ENCODE peak calls at places on chromosomes 4 and X, in five cellular contexts. One of them, this sample, is unnamed.

GRCh38 chr4:40057540-40058091 is 966 bp downstream of the N4BP2 start:
- DNase-seq in heart left ventricle: peak; percentile 78
- DNase-seq in stromal cell of bone marrow: peak; percentile 96
- DNase-seq in memory B cell: peak; percentile 54
- DNase-seq in activated CD4-positive, alpha-beta T cell treated with anti-CD3 and anti-CD28 coated beads, Interleukin-2, amount 50 U/mL, for 1 hour: peak; percentile 53
- DNase-seq in this sample: peak; percentile 95

GRCh38 chr4:12446237-12446636 is 1017.5 kb upstream of the HS3ST1 start:
- DNase-seq in heart left ventricle: no peak
- DNase-seq in stromal cell of bone marrow: no peak
- DNase-seq in memory B cell: no peak
- DNase-seq in activated CD4-positive, alpha-beta T cell treated with anti-CD3 and anti-CD28 coated beads, Interleukin-2, amount 50 U/mL, for 1 hour: no peak
- DNase-seq in this sample: no peak

GRCh38 chrX:346034-346813 is 27.6 kb upstream of the GTPBP6 start:
- DNase-seq in heart left ventricle: no peak
- DNase-seq in stromal cell of bone marrow: no peak
- DNase-seq in memory B cell: no peak
- DNase-seq in activated CD4-positive, alpha-beta T cell treated with anti-CD3 and anti-CD28 coated beads, Interleukin-2, amount 50 U/mL, for 1 hour: no peak
- DNase-seq in this sample: no peak

GRCh38 chr4:40205259-40206198 is 8.7 kb downstream of the RHOH start:
- DNase-seq in heart left ventricle: no peak
- DNase-seq in stromal cell of bone marrow: no peak
- DNase-seq in memory B cell: no peak
- DNase-seq in activated CD4-positive, alpha-beta T cell treated with anti-CD3 and anti-CD28 coated beads, Interleukin-2, amount 50 U/mL, for 1 hour: no peak
- DNase-seq in this sample: no peak

GRCh38 chr4:187606581-187606980 is 389.0 kb upstream of the ZFP42 start:
- DNase-seq in heart left ventricle: no peak
- DNase-seq in stromal cell of bone marrow: peak; percentile 38
- DNase-seq in memory B cell: no peak
- DNase-seq in activated CD4-positive, alpha-beta T cell treated with anti-CD3 and anti-CD28 coated beads, Interleukin-2, amount 50 U/mL, for 1 hour: no peak
- DNase-seq in this sample: peak; percentile 60

GRCh38 chr4:17787315-17787714 is 5.9 kb upstream of the FAM184B start:
- DNase-seq in heart left ventricle: no peak
- DNase-seq in stromal cell of bone marrow: no peak
- DNase-seq in memory B cell: no peak
- DNase-seq in activated CD4-positive, alpha-beta T cell treated with anti-CD3 and anti-CD28 coated beads, Interleukin-2, amount 50 U/mL, for 1 hour: no peak
- DNase-seq in this sample: no peak

GRCh38 chrX:11908371-11908770 is 150.3 kb downstream of the MSL3 start:
- DNase-seq in heart left ventricle: no peak
- DNase-seq in stromal cell of bone marrow: no peak
- DNase-seq in memory B cell: no peak
- DNase-seq in activated CD4-positive, alpha-beta T cell treated with anti-CD3 and anti-CD28 coated beads, Interleukin-2, amount 50 U/mL, for 1 hour: no peak
- DNase-seq in this sample: no peak

GRCh38 chr4:45985038-45985437 is 138.8 kb downstream of the GABRG1 start:
- DNase-seq in heart left ventricle: no peak
- DNase-seq in stromal cell of bone marrow: no peak
- DNase-seq in memory B cell: no peak
- DNase-seq in activated CD4-positive, alpha-beta T cell treated with anti-CD3 and anti-CD28 coated beads, Interleukin-2, amount 50 U/mL, for 1 hour: no peak
- DNase-seq in this sample: no peak

GRCh38 chrX:115531818-115532403 is 29.1 kb upstream of the PLS3 start:
- DNase-seq in heart left ventricle: no peak
- DNase-seq in stromal cell of bone marrow: peak; percentile 57
- DNase-seq in memory B cell: no peak
- DNase-seq in activated CD4-positive, alpha-beta T cell treated with anti-CD3 and anti-CD28 coated beads, Interleukin-2, amount 50 U/mL, for 1 hour: no peak
- DNase-seq in this sample: peak; percentile 21

GRCh38 chrX:148135738-148136137 is 154.6 kb downstream of the FMR1NB start:
- DNase-seq in heart left ventricle: no peak
- DNase-seq in stromal cell of bone marrow: peak; percentile 26
- DNase-seq in memory B cell: no peak
- DNase-seq in activated CD4-positive, alpha-beta T cell treated with anti-CD3 and anti-CD28 coated beads, Interleukin-2, amount 50 U/mL, for 1 hour: no peak
- DNase-seq in this sample: peak; percentile 5

GRCh38 chr4:1533501-1534064 is 127.3 kb upstream of the NKX1-1 start:
- DNase-seq in heart left ventricle: no peak
- DNase-seq in stromal cell of bone marrow: no peak
- DNase-seq in memory B cell: no peak
- DNase-seq in activated CD4-positive, alpha-beta T cell treated with anti-CD3 and anti-CD28 coated beads, Interleukin-2, amount 50 U/mL, for 1 hour: no peak
- DNase-seq in this sample: no peak

GRCh38 chr4:102807345-102807744 is 20.0 kb downstream of the UBE2D3 start:
- DNase-seq in heart left ventricle: no peak
- DNase-seq in stromal cell of bone marrow: no peak
- DNase-seq in memory B cell: no peak
- DNase-seq in activated CD4-positive, alpha-beta T cell treated with anti-CD3 and anti-CD28 coated beads, Interleukin-2, amount 50 U/mL, for 1 hour: no peak
- DNase-seq in this sample: no peak

GRCh38 chr4:52877694-52878093 is 15.6 kb downstream of the RASL11B start:
- DNase-seq in heart left ventricle: no peak
- DNase-seq in stromal cell of bone marrow: no peak
- DNase-seq in memory B cell: no peak
- DNase-seq in activated CD4-positive, alpha-beta T cell treated with anti-CD3 and anti-CD28 coated beads, Interleukin-2, amount 50 U/mL, for 1 hour: no peak
- DNase-seq in this sample: no peak

GRCh38 chr4:16217300-16218051 is 8.8 kb downstream of the TAPT1 start:
- DNase-seq in heart left ventricle: no peak
- DNase-seq in stromal cell of bone marrow: no peak
- DNase-seq in memory B cell: no peak
- DNase-seq in activated CD4-positive, alpha-beta T cell treated with anti-CD3 and anti-CD28 coated beads, Interleukin-2, amount 50 U/mL, for 1 hour: no peak
- DNase-seq in this sample: no peak

GRCh38 chr4:40916880-40917279 is 167.1 kb downstream of the NSUN7 start:
- DNase-seq in heart left ventricle: no peak
- DNase-seq in stromal cell of bone marrow: no peak
- DNase-seq in memory B cell: no peak
- DNase-seq in activated CD4-positive, alpha-beta T cell treated with anti-CD3 and anti-CD28 coated beads, Interleukin-2, amount 50 U/mL, for 1 hour: no peak
- DNase-seq in this sample: no peak

GRCh38 chrX:119625843-119626242 is 19.6 kb upstream of the NKRF start:
- DNase-seq in heart left ventricle: no peak
- DNase-seq in stromal cell of bone marrow: no peak
- DNase-seq in memory B cell: no peak
- DNase-seq in activated CD4-positive, alpha-beta T cell treated with anti-CD3 and anti-CD28 coated beads, Interleukin-2, amount 50 U/mL, for 1 hour: no peak
- DNase-seq in this sample: no peak

GRCh38 chr4:168560184-168560834 is 63.5 kb downstream of the PALLD start:
- DNase-seq in heart left ventricle: no peak
- DNase-seq in stromal cell of bone marrow: peak; percentile 54
- DNase-seq in memory B cell: no peak
- DNase-seq in activated CD4-positive, alpha-beta T cell treated with anti-CD3 and anti-CD28 coated beads, Interleukin-2, amount 50 U/mL, for 1 hour: no peak
- DNase-seq in this sample: no peak

GRCh38 chrX:123959281-123960063 is 2.0 kb upstream of the STAG2 start:
- DNase-seq in heart left ventricle: peak; percentile 37
- DNase-seq in stromal cell of bone marrow: no peak
- DNase-seq in memory B cell: no peak
- DNase-seq in activated CD4-positive, alpha-beta T cell treated with anti-CD3 and anti-CD28 coated beads, Interleukin-2, amount 50 U/mL, for 1 hour: peak; percentile 1
- DNase-seq in this sample: no peak

GRCh38 chr4:170391066-170391754 is 301.5 kb upstream of the AADAT start:
- DNase-seq in heart left ventricle: no peak
- DNase-seq in stromal cell of bone marrow: no peak
- DNase-seq in memory B cell: no peak
- DNase-seq in activated CD4-positive, alpha-beta T cell treated with anti-CD3 and anti-CD28 coated beads, Interleukin-2, amount 50 U/mL, for 1 hour: no peak
- DNase-seq in this sample: peak; percentile 6

GRCh38 chr4:103478210-103478609 is 241.6 kb downstream of the TACR3 start:
- DNase-seq in heart left ventricle: no peak
- DNase-seq in stromal cell of bone marrow: no peak
- DNase-seq in memory B cell: no peak
- DNase-seq in activated CD4-positive, alpha-beta T cell treated with anti-CD3 and anti-CD28 coated beads, Interleukin-2, amount 50 U/mL, for 1 hour: no peak
- DNase-seq in this sample: no peak

GRCh38 chr4:186134254-186134653 is 29.8 kb downstream of the FAM149A start:
- DNase-seq in heart left ventricle: no peak
- DNase-seq in stromal cell of bone marrow: no peak
- DNase-seq in memory B cell: no peak
- DNase-seq in activated CD4-positive, alpha-beta T cell treated with anti-CD3 and anti-CD28 coated beads, Interleukin-2, amount 50 U/mL, for 1 hour: no peak
- DNase-seq in this sample: no peak

GRCh38 chr4:35695401-35695800 is 548.9 kb downstream of the ARAP2 start:
- DNase-seq in heart left ventricle: no peak
- DNase-seq in stromal cell of bone marrow: no peak
- DNase-seq in memory B cell: no peak
- DNase-seq in activated CD4-positive, alpha-beta T cell treated with anti-CD3 and anti-CD28 coated beads, Interleukin-2, amount 50 U/mL, for 1 hour: no peak
- DNase-seq in this sample: no peak

GRCh38 chr4:114036426-114036825 is 57.0 kb upstream of the ARSJ start:
- DNase-seq in heart left ventricle: no peak
- DNase-seq in stromal cell of bone marrow: no peak
- DNase-seq in memory B cell: no peak
- DNase-seq in activated CD4-positive, alpha-beta T cell treated with anti-CD3 and anti-CD28 coated beads, Interleukin-2, amount 50 U/mL, for 1 hour: no peak
- DNase-seq in this sample: no peak

GRCh38 chr4:95732061-95732460 is 107.8 kb upstream of the PDHA2 start:
- DNase-seq in heart left ventricle: no peak
- DNase-seq in stromal cell of bone marrow: peak; percentile 6
- DNase-seq in memory B cell: no peak
- DNase-seq in activated CD4-positive, alpha-beta T cell treated with anti-CD3 and anti-CD28 coated beads, Interleukin-2, amount 50 U/mL, for 1 hour: no peak
- DNase-seq in this sample: no peak

GRCh38 chrX:141176586-141177451 is at the start of gene LDOC1:
- DNase-seq in heart left ventricle: peak; percentile 79
- DNase-seq in stromal cell of bone marrow: peak; percentile 45
- DNase-seq in memory B cell: peak; percentile 44
- DNase-seq in activated CD4-positive, alpha-beta T cell treated with anti-CD3 and anti-CD28 coated beads, Interleukin-2, amount 50 U/mL, for 1 hour: peak; percentile 61
- DNase-seq in this sample: peak; percentile 60

GRCh38 chr4:145056325-145057130 is 41.5 kb downstream of the ANAPC10 start:
- DNase-seq in heart left ventricle: no peak
- DNase-seq in stromal cell of bone marrow: no peak
- DNase-seq in memory B cell: no peak
- DNase-seq in activated CD4-positive, alpha-beta T cell treated with anti-CD3 and anti-CD28 coated beads, Interleukin-2, amount 50 U/mL, for 1 hour: no peak
- DNase-seq in this sample: no peak

GRCh38 chr4:15765910-15766703 is 12.0 kb upstream of the CD38 start:
- DNase-seq in heart left ventricle: no peak
- DNase-seq in stromal cell of bone marrow: no peak
- DNase-seq in memory B cell: no peak
- DNase-seq in activated CD4-positive, alpha-beta T cell treated with anti-CD3 and anti-CD28 coated beads, Interleukin-2, amount 50 U/mL, for 1 hour: peak; percentile 21
- DNase-seq in this sample: no peak

GRCh38 chr4:39464886-39465501 is 6.1 kb downstream of the LIAS start:
- DNase-seq in heart left ventricle: no peak
- DNase-seq in stromal cell of bone marrow: no peak
- DNase-seq in memory B cell: no peak
- DNase-seq in activated CD4-positive, alpha-beta T cell treated with anti-CD3 and anti-CD28 coated beads, Interleukin-2, amount 50 U/mL, for 1 hour: no peak
- DNase-seq in this sample: peak; percentile 62

GRCh38 chr4:124177647-124178425 is 534.7 kb downstream of the ANKRD50 start:
- DNase-seq in heart left ventricle: no peak
- DNase-seq in stromal cell of bone marrow: peak; percentile 61
- DNase-seq in memory B cell: no peak
- DNase-seq in activated CD4-positive, alpha-beta T cell treated with anti-CD3 and anti-CD28 coated beads, Interleukin-2, amount 50 U/mL, for 1 hour: no peak
- DNase-seq in this sample: peak; percentile 70

GRCh38 chr4:163269874-163270273 is 62.5 kb downstream of the NPY1R start:
- DNase-seq in heart left ventricle: no peak
- DNase-seq in stromal cell of bone marrow: no peak
- DNase-seq in memory B cell: no peak
- DNase-seq in activated CD4-positive, alpha-beta T cell treated with anti-CD3 and anti-CD28 coated beads, Interleukin-2, amount 50 U/mL, for 1 hour: no peak
- DNase-seq in this sample: no peak

GRCh38 chr4:127782275-127783025 is at the start of gene HSPA4L:
- DNase-seq in heart left ventricle: peak; percentile 61
- DNase-seq in stromal cell of bone marrow: no peak
- DNase-seq in memory B cell: peak; percentile 45
- DNase-seq in activated CD4-positive, alpha-beta T cell treated with anti-CD3 and anti-CD28 coated beads, Interleukin-2, amount 50 U/mL, for 1 hour: peak; percentile 31
- DNase-seq in this sample: peak; percentile 8

GRCh38 chr4:126174627-126175026 is 859.9 kb downstream of the FAT4 start:
- DNase-seq in heart left ventricle: no peak
- DNase-seq in stromal cell of bone marrow: no peak
- DNase-seq in memory B cell: no peak
- DNase-seq in activated CD4-positive, alpha-beta T cell treated with anti-CD3 and anti-CD28 coated beads, Interleukin-2, amount 50 U/mL, for 1 hour: no peak
- DNase-seq in this sample: no peak

GRCh38 chrX:153766098-153766817 is 2.2 kb downstream of the PLXNB3 start:
- DNase-seq in heart left ventricle: no peak
- DNase-seq in stromal cell of bone marrow: peak; percentile 21
- DNase-seq in memory B cell: no peak
- DNase-seq in activated CD4-positive, alpha-beta T cell treated with anti-CD3 and anti-CD28 coated beads, Interleukin-2, amount 50 U/mL, for 1 hour: no peak
- DNase-seq in this sample: peak; percentile 31

GRCh38 chrX:134423606-134424005 is 36.4 kb upstream of the HPRT1 start:
- DNase-seq in heart left ventricle: no peak
- DNase-seq in stromal cell of bone marrow: peak; percentile 9
- DNase-seq in memory B cell: no peak
- DNase-seq in activated CD4-positive, alpha-beta T cell treated with anti-CD3 and anti-CD28 coated beads, Interleukin-2, amount 50 U/mL, for 1 hour: no peak
- DNase-seq in this sample: peak; percentile 8

GRCh38 chr4:113355550-113356371 is 306.3 kb downstream of the ANK2 start:
- DNase-seq in heart left ventricle: peak; percentile 40
- DNase-seq in stromal cell of bone marrow: peak; percentile 81
- DNase-seq in memory B cell: peak; percentile 35
- DNase-seq in activated CD4-positive, alpha-beta T cell treated with anti-CD3 and anti-CD28 coated beads, Interleukin-2, amount 50 U/mL, for 1 hour: peak; percentile 40
- DNase-seq in this sample: peak; percentile 49

GRCh38 chr4:86497131-86497530 is 97.0 kb upstream of the PTPN13 start:
- DNase-seq in heart left ventricle: no peak
- DNase-seq in stromal cell of bone marrow: no peak
- DNase-seq in memory B cell: no peak
- DNase-seq in activated CD4-positive, alpha-beta T cell treated with anti-CD3 and anti-CD28 coated beads, Interleukin-2, amount 50 U/mL, for 1 hour: no peak
- DNase-seq in this sample: peak; percentile 44

GRCh38 chrX:11239230-11239629 is 54.0 kb upstream of the AMELX start:
- DNase-seq in heart left ventricle: no peak
- DNase-seq in stromal cell of bone marrow: peak; percentile 44
- DNase-seq in memory B cell: no peak
- DNase-seq in activated CD4-positive, alpha-beta T cell treated with anti-CD3 and anti-CD28 coated beads, Interleukin-2, amount 50 U/mL, for 1 hour: no peak
- DNase-seq in this sample: no peak

This sample was measured in fibroblast of the conjunctiva.